ENCODE peak calls at places on chromosomes 4 and X, in eight cellular contexts. Q is breast epithelium, J is tibial artery, L is dorsolateral prefrontal cortex, N is skeletal muscle cell, E is tibial nerve, Y is neuronal stem cell, S is psoas muscle. B is an unnamed sample.

GRCh38 chr4:74206088-74206826 is 48.3 kb downstream of the MTHFD2L start:
- DNase-seq in Q (no peak), L (no peak), E (no peak), J (no peak), S (no peak), N (peak), Y (no peak), B (no peak)

GRCh38 chr4:2932951-2933565 is 30.1 kb downstream of the NOP14 start:
- DNase-seq in J (no peak), E (no peak), L (peak), Y (no peak), N (no peak), Q (no peak), S (no peak), B (no peak)

GRCh38 chr4:128353791-128354190 is 66.2 kb upstream of the PGRMC2 start:
- DNase-seq in E (no peak), Q (no peak), L (no peak), J (no peak), Y (no peak), N (no peak), S (no peak), B (no peak)

GRCh38 chrX:20056704-20057103 is 60.0 kb downstream of the MAP7D2 start:
- DNase-seq in S (no peak), E (no peak), J (no peak), N (no peak), Y (no peak), L (no peak), Q (no peak), B (no peak)

GRCh38 chr4:150379454-150379853 is 202.5 kb upstream of the MAB21L2 start:
- DNase-seq in Y (no peak), Q (no peak), L (no peak), S (no peak), E (no peak), J (no peak), N (no peak), B (no peak)

GRCh38 chrX:62839596-62839995 is 511.5 kb downstream of the SPIN4 start:
- DNase-seq in S (no peak), E (no peak), L (no peak), Q (no peak), J (no peak), Y (no peak), N (no peak), B (no peak)

GRCh38 chr4:67460574-67460973 is 84.7 kb downstream of the CENPC start:
- DNase-seq in L (no peak), S (no peak), E (no peak), Y (no peak), N (no peak), J (no peak), Q (no peak), B (no peak)

GRCh38 chr4:40719008-40719623 is 30.6 kb upstream of the NSUN7 start:
- DNase-seq in L (no peak), J (no peak), N (peak), Q (no peak), S (no peak), Y (no peak), E (no peak), B (no peak)

GRCh38 chrX:21645437-21646220 is 12.5 kb downstream of the KLHL34 start:
- DNase-seq in S (no peak), J (no peak), N (no peak), L (no peak), Y (no peak), E (no peak), Q (no peak), B (no peak)

GRCh38 chr4:48681856-48682255 is 98.2 kb downstream of the FRYL start:
- DNase-seq in J (no peak), E (no peak), L (no peak), N (peak), S (no peak), Y (no peak), Q (no peak), B (no peak)

GRCh38 chr4:1080961-1081688 is 32.2 kb downstream of the RNF212 start:
- DNase-seq in Y (no peak), J (no peak), N (peak), L (no peak), Q (no peak), S (no peak), E (no peak), B (no peak)

GRCh38 chr4:47577779-47578553 is 92.9 kb downstream of the ATP10D start:
- DNase-seq in N (peak), Y (no peak), Q (no peak), J (no peak), E (peak), L (no peak), S (no peak), B (peak)

GRCh38 chr4:85092536-85092935 is 126.0 kb upstream of the WDFY3 start:
- DNase-seq in J (no peak), Q (no peak), S (no peak), Y (no peak), L (no peak), E (no peak), N (no peak), B (no peak)

GRCh38 chr4:150280975-150281374 is 202.7 kb downstream of the DCLK2 start:
- DNase-seq in S (no peak), Y (no peak), L (no peak), J (no peak), E (no peak), Q (no peak), N (no peak), B (no peak)

GRCh38 chr4:40713798-40714197 is 36.0 kb upstream of the NSUN7 start:
- DNase-seq in S (no peak), L (no peak), J (no peak), Q (no peak), N (no peak), E (no peak), Y (no peak), B (no peak)

GRCh38 chrX:94633237-94633636 is 959.2 kb downstream of the FAM133A start:
- DNase-seq in N (no peak), L (no peak), J (no peak), Q (no peak), Y (no peak), E (no peak), S (no peak), B (no peak)

GRCh38 chr4:2489081-2489805 is 20.3 kb downstream of the RNF4 start:
- DNase-seq in J (no peak), S (no peak), N (no peak), L (no peak), E (no peak), Q (no peak), Y (no peak), B (no peak)

GRCh38 chrX:104659037-104659744 is 93.2 kb downstream of the IL1RAPL2 start:
- DNase-seq in J (no peak), N (no peak), Y (no peak), Q (no peak), S (no peak), E (no peak), L (no peak), B (no peak)

GRCh38 chr4:35970366-35970960 is 273.9 kb downstream of the ARAP2 start:
- DNase-seq in E (no peak), Q (no peak), Y (no peak), L (no peak), N (no peak), S (no peak), J (no peak), B (no peak)

GRCh38 chr4:158566860-158567259 is 45.2 kb downstream of the RXFP1 start:
- DNase-seq in J (no peak), L (no peak), Q (no peak), Y (no peak), S (no peak), E (no peak), N (no peak), B (no peak)

GRCh38 chrX:56728321-56728720 is 722 bp upstream of the NBDY start:
- DNase-seq in Q (no peak), L (no peak), N (no peak), E (no peak), S (no peak), Y (no peak), J (no peak), B (no peak)

GRCh38 chr4:88158360-88159136 is at the start of gene ABCG2:
- DNase-seq in Y (peak), S (peak), Q (no peak), J (peak), L (peak), N (no peak), E (peak), B (peak)

GRCh38 chr4:53552711-53553110 is 38.6 kb downstream of the LNX1 start:
- DNase-seq in N (no peak), E (no peak), Q (no peak), J (no peak), Y (no peak), S (no peak), L (no peak), B (no peak)

GRCh38 chr4:121656269-121656641 is 40.5 kb downstream of the ANXA5 start:
- DNase-seq in N (peak), S (peak), L (no peak), J (peak), Q (peak), Y (peak), E (peak), B (peak)

GRCh38 chrX:140274761-140275525 is 229.9 kb downstream of the SOX3 start:
- DNase-seq in N (peak), E (no peak), Q (no peak), S (no peak), J (no peak), L (no peak), Y (peak), B (no peak)

GRCh38 chrX:134821370-134821769 is 163.1 kb upstream of the PLAC1 start:
- DNase-seq in Y (no peak), E (no peak), J (peak), Q (no peak), L (no peak), S (no peak), N (peak), B (peak)

GRCh38 chrX:23980063-23980462 is 46.9 kb downstream of the KLHL15 start:
- DNase-seq in J (no peak), L (no peak), S (no peak), Y (no peak), Q (no peak), N (no peak), E (no peak), B (no peak)

GRCh38 chr4:161538941-161539340 is 624.9 kb downstream of the FSTL5 start:
- DNase-seq in S (no peak), L (no peak), J (no peak), E (no peak), Y (no peak), N (no peak), Q (no peak), B (no peak)

GRCh38 chr4:2333916-2334644 is 72.2 kb upstream of the MXD4 start:
- DNase-seq in E (no peak), Q (peak), Y (no peak), N (no peak), J (no peak), S (no peak), L (no peak), B (no peak)

GRCh38 chr4:71094201-71094600 is 100.8 kb downstream of the DCK start:
- DNase-seq in Q (no peak), L (no peak), E (no peak), N (no peak), J (no peak), S (no peak), Y (no peak), B (no peak)

GRCh38 chrX:23616361-23616760 is 50.9 kb upstream of the PRDX4 start:
- DNase-seq in E (no peak), J (no peak), L (no peak), Q (no peak), Y (no peak), S (no peak), N (no peak), B (no peak)

GRCh38 chrX:37314526-37314925 is 34.6 kb upstream of the PRRG1 start:
- DNase-seq in N (no peak), E (no peak), Y (no peak), Q (no peak), L (no peak), J (no peak), S (no peak), B (no peak)

GRCh38 chr4:153794001-153794400 is 5.1 kb upstream of the SFRP2 start:
- DNase-seq in Q (no peak), E (no peak), N (no peak), J (no peak), S (no peak), L (no peak), Y (no peak), B (no peak)

GRCh38 chrX:115318139-115318538 is 28.6 kb downstream of the LUZP4 start:
- DNase-seq in N (no peak), S (no peak), E (no peak), J (no peak), Y (no peak), L (no peak), Q (no peak), B (no peak)

GRCh38 chr4:131302108-131302507 is 1847.0 kb upstream of the PCDH10 start:
- DNase-seq in E (no peak), J (no peak), Q (no peak), S (no peak), N (no peak), L (no peak), Y (no peak), B (no peak)

GRCh38 chr4:117560329-117560728 is 474.0 kb upstream of the NDST3 start:
- DNase-seq in L (no peak), N (no peak), J (no peak), S (no peak), Q (no peak), Y (no peak), E (no peak), B (no peak)

GRCh38 chr4:40395908-40396806 is 61.0 kb downstream of the CHRNA9 start:
- DNase-seq in Q (peak), Y (no peak), N (peak), E (peak), L (no peak), J (no peak), S (peak), B (no peak)

GRCh38 chrX:107676559-107677378 is 48.5 kb downstream of the PRPS1 start:
- DNase-seq in E (peak), Y (no peak), N (peak), S (peak), L (peak), Q (peak), J (peak), B (peak)
- H3K4me3 ChIP-seq in E (peak), Y (no peak), N (peak), S (peak), L (no peak), Q (peak), J (peak), B (peak)

GRCh38 chr4:103720661-103721060 is 876 bp upstream of the TACR3 start:
- DNase-seq in L (no peak), E (no peak), J (no peak), Y (no peak), N (no peak), Q (no peak), S (no peak), B (no peak)

GRCh38 chr4:103719320-103720204 is at the start of gene TACR3:
- DNase-seq in J (no peak), E (no peak), S (no peak), N (no peak), L (peak), Q (no peak), Y (peak), B (no peak)

GRCh38 chr4:103721251-103721650 is 1.5 kb upstream of the TACR3 start:
- DNase-seq in Q (no peak), J (no peak), L (no peak), Y (no peak), N (no peak), S (no peak), E (no peak), B (no peak)

DNA sequence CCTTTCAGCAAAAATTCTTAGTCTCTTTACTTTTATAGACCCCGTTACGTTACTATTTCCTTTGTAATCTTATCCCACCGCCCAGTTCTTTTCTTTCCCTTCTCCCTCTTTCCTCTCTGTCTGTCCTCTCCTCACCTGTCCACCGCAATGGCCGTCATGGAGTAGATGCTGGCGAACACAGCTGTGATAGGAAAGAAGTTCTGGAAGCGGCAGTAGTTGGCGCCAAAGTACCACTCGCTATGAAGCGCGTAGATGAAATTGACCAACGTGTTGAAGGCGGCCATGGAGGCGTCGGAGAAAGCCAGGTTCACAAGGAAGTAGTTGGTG is 829 bp downstream of the TACR3 start:
- DNase-seq in Y (no peak), S (no peak), L (no peak), Q (no peak), N (no peak), E (no peak), J (no peak), B (no peak)
- H3K4me3 ChIP-seq in Y (peak), S (peak), L (no peak), Q (peak), N (peak), E (no peak), J (no peak), B (no peak)

GRCh38 chr4:112290341-112290740 is 4.6 kb upstream of the TIFA start:
- DNase-seq in L (no peak), J (no peak), Y (no peak), Q (no peak), S (no peak), N (no peak), E (no peak), B (no peak)
- H3K4me3 ChIP-seq in L (no peak), J (no peak), Y (no peak), Q (no peak), S (no peak), N (no peak), E (no peak), B (no peak)

DNA sequence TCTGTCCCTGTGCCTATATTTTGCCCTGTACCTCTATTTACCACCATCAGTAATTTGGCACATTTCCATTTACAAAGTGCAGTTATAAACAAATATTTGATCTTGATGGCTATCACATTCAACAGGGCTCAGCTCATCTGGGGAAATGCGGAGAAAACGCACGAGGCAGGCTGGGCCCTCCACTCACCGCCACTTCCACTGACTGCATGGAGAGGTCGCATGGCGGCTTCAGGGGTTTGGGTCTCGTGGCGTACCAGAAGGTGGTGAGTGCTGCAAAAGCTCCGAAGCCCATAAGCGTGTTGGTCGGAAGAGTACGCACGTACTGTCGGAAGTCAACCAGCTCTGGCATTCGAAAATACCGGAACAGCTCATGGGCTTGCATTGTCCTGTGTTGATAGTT is 22.6 kb downstream of the ACSL1 start:
- DNase-seq in Y (no peak), Q (no peak), N (no peak), L (no peak), J (no peak), S (no peak), E (no peak), B (no peak)
- H3K4me3 ChIP-seq in Y (no peak), Q (no peak), N (no peak), L (no peak), J (no peak), S (peak), E (no peak), B (no peak)

DNA sequence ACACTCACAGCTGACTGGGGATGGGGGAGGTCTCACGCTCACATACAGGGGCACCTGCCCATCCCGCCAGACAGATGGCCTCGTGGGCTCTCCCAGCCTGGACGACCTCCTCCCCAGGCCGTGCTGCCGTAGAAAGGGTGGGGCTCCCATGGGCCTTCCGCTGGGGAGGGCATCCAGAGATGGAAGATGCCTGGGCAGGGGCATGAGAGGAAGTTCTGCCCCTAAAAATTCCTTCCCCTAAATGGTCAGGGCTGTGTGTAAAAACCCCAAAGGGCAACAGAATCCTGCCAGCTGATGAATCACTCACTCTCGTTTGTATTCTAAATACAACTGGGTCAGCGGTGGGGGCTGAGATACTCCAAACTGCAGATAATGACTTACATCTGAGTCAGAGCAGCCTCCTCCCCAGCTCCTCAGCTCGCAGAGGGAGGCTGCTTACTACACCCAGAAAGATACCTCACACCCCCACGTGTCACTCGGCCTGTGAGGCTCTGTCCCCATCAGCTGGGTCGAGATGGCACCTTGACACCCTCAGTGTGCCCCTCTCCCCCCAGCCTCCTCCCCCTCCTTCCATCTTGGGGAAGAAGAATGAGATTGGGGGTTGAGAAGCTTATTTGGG is 10.1 kb downstream of the WDR1 start:
- DNase-seq in Q (peak), N (peak), L (no peak), S (peak), Y (no peak), E (peak), J (peak), B (peak)
- H3K4me3 ChIP-seq in Q (peak), N (no peak), L (no peak), S (peak), Y (no peak), E (no peak), J (peak), B (peak)

GRCh38 chr4:6401797-6402196 is 70.6 kb downstream of the PPP2R2C start:
- DNase-seq in E (no peak), Y (no peak), J (no peak), N (no peak), S (no peak), Q (no peak), L (no peak), B (no peak)

GRCh38 chr4:6405417-6405747 is 67.0 kb downstream of the PPP2R2C start:
- DNase-seq in Q (no peak), N (no peak), L (no peak), Y (no peak), E (no peak), J (no peak), S (no peak), B (no peak)

GRCh38 chr4:6404611-6405416 is 67.6 kb downstream of the PPP2R2C start:
- DNase-seq in N (no peak), E (no peak), L (no peak), S (no peak), Q (no peak), J (no peak), Y (no peak), B (no peak)

GRCh38 chr4:6403400-6403685 is 69.1 kb downstream of the PPP2R2C start:
- DNase-seq in Y (no peak), Q (no peak), E (no peak), J (no peak), L (no peak), S (no peak), N (no peak), B (no peak)

GRCh38 chr4:6402566-6403399 is 69.6 kb downstream of the PPP2R2C start:
- DNase-seq in E (no peak), J (no peak), S (no peak), Q (no peak), N (no peak), Y (no peak), L (no peak), B (no peak)
- H3K4me3 ChIP-seq in E (no peak), J (no peak), S (no peak), Q (no peak), N (no peak), Y (no peak), L (no peak), B (no peak)

DNA sequence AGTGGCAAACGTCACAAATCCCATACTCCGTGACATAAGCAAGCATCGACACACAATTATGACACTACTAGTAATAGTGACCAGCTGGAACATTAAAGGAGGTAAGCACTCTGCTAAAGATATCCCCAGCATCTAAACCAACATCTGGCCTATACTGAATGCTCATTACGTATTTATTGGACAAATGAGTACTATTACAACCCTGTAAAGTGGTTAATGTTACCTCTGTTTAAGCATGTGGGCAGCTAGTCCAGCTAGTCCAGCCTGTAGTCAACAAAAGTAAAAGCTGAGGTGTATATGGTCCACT is 419 bp upstream of the RPGR start:
- DNase-seq in N (no peak), E (no peak), J (no peak), L (no peak), Y (no peak), S (no peak), Q (no peak), B (no peak)
- H3K4me3 ChIP-seq in N (peak), E (peak), J (peak), L (peak), Y (peak), S (peak), Q (peak), B (peak)

GRCh38 chrX:11146411-11146810 is 35.3 kb downstream of the HCCS start:
- DNase-seq in Q (no peak), E (no peak), S (no peak), N (no peak), J (no peak), Y (no peak), L (no peak), B (no peak)

GRCh38 chrX:11138498-11139390 is 27.6 kb downstream of the HCCS start:
- DNase-seq in Q (no peak), E (no peak), Y (no peak), S (peak), J (no peak), L (peak), N (no peak), B (no peak)

GRCh38 chrX:11148401-11148800 is 37.3 kb downstream of the HCCS start:
- DNase-seq in S (no peak), J (no peak), Y (no peak), L (no peak), E (no peak), Q (no peak), N (no peak), B (no peak)

GRCh38 chrX:11143931-11144678 is 33.0 kb downstream of the HCCS start:
- DNase-seq in L (peak), Q (peak), Y (peak), J (peak), S (no peak), N (peak), E (peak), B (peak)
- H3K4me3 ChIP-seq in L (peak), Q (no peak), Y (no peak), J (no peak), S (no peak), N (no peak), E (no peak), B (no peak)